ENCODE peak calls at places on chromosomes 7 and 10, in six cellular contexts. W, M, T, Q, B and F are unnamed samples.

GRCh38 chr7:44390701-44391100 is 65.3 kb upstream of the CAMK2B start:
- DNase-seq in W (no peak), M (no peak), T (no peak), Q (no peak), B (no peak), F (no peak)

GRCh38 chr7:32206488-32206887 is 136.3 kb upstream of the PDE1C start:
- DNase-seq in W (no peak), M (no peak), T (no peak), Q (no peak), B (no peak), F (no peak)

GRCh38 chr7:27128776-27129728 is 1.5 kb downstream of the HOXA4 start:
- DNase-seq in W (no peak), M (no peak), T (no peak), Q (no peak), B (no peak), F (no peak)

GRCh38 chr7:155796381-155797261 is 15.6 kb downstream of the SHH start:
- DNase-seq in W (no peak), M (peak), T (no peak), Q (peak), B (peak), F (peak)

GRCh38 chr10:97332586-97333350 is 1.8 kb downstream of the FRAT2 start:
- DNase-seq in W (peak), M (no peak), T (peak), Q (peak), B (no peak), F (peak)

GRCh38 chr7:102146989-102147388 is 139.7 kb upstream of the SH2B2 start:
- DNase-seq in W (no peak), M (no peak), T (no peak), Q (no peak), B (no peak), F (no peak)

GRCh38 chr7:117269417-117269816 is 53.4 kb downstream of the WNT2 start:
- DNase-seq in W (peak), M (no peak), T (peak), Q (no peak), B (no peak), F (no peak)

GRCh38 chr10:101130984-101131961 is at the start of gene TLX1:
- DNase-seq in W (no peak), M (peak), T (no peak), Q (peak), B (no peak), F (peak)

GRCh38 chr7:2688409-2689342 is 674 bp downstream of the AMZ1 start:
- DNase-seq in W (no peak), M (no peak), T (no peak), Q (no peak), B (peak), F (no peak)

GRCh38 chr10:72540193-72540807 is 85.6 kb downstream of the MICU1 start:
- DNase-seq in W (no peak), M (no peak), T (no peak), Q (no peak), B (no peak), F (no peak)

GRCh38 chr7:16604054-16604453 is 41.5 kb downstream of the ANKMY2 start:
- DNase-seq in W (no peak), M (no peak), T (peak), Q (no peak), B (no peak), F (no peak)
- TF ChIP-seq CTCF in W (peak), M (no peak), T (peak), Q (peak), B (no peak), F (no peak)

GRCh38 chr10:94677691-94678090 is 5.8 kb upstream of the CYP2C18 start:
- DNase-seq in W (no peak), M (no peak), T (peak), Q (peak), B (no peak), F (no peak)
- TF ChIP-seq CTCF in W (no peak), M (peak), T (peak), Q (peak), B (peak), F (peak)

DNA sequence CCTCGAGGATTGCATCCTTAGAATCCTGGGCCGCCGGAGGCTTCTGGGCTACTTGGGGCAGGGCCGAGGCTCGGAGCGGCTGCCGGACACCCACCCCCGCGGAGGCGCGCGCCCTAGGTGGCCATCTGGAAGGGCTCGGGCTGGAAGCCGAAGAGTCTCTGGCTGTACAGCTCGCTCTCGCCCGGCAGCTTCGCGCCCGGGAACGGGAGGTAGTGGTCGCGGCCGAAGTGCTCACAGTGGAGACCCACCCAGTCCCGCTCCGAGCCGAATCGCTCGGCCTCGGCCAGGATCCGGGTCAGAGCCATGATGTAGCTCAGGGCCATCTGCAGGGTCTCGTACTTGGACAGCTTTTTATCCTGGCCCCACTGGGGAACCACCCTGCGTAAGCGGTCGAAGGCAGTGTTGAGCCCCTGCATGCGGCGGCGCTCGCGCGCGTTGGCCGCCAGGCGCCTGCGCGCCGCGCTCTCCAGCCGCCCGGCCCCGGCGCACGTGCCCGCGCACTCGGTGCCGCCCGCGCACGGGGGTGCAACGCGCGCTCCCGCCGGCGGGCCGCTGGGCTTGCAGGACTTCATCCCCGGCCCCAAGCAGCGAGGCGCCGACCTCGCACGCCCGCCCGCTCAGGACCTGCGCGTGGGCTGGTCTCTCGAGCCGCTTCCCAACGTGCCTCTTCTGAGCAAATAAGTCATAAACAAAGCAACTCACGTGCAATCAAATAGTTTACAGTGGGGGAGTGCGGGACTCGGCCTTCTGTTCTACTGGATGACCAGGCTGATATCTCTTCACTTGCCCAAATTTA is 609 bp downstream of the ATOH7 start:
- DNase-seq in W (no peak), M (peak), T (peak), Q (peak), B (peak), F (peak)
- TF ChIP-seq CTCF in W (peak), M (no peak), T (peak), Q (peak), B (no peak), F (no peak)

GRCh38 chr10:61903184-61903990 is 1.9 kb downstream of the ARID5B start:
- DNase-seq in W (no peak), M (peak), T (peak), Q (peak), B (peak), F (peak)
- TF ChIP-seq CTCF in W (peak), M (no peak), T (peak), Q (peak), B (no peak), F (no peak)

DNA sequence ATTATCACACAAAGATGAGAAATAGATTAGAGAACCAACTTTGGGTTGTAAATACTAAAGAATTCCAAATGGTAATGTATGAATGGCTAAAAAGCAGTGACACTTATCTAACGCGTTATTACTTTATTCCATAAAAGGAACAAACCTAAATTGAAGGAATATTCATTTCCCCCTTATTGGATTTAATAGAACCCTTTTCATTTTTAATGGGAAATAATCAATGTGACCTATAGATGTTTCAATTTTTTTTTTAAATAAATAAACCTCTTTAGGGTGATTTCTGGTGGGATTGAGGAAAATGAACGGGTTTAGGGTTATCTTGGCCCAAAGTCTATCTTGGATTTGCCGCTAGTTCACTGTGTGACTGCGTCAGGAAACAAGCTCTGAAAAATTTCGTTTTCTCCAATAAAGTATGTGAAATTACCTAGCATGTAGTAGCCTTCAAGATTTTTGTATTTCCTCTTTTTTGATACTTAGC is 1.9 kb upstream of the ACBD5 start:
- DNase-seq in W (no peak), M (no peak), T (no peak), Q (no peak), B (no peak), F (no peak)
- TF ChIP-seq CTCF in W (no peak), M (peak), T (no peak), Q (no peak), B (no peak), F (no peak)